ENCODE peak calls at places on chromosome 14, in seven cellular contexts. F is transverse colon, X is mucosa of descending colon, Q is mammary epithelial cell, G is fibroblast of pulmonary artery, P is uterus, E is AG04450. O is an unnamed sample.

GRCh38 chr14:79920180-79920579 is 291.1 kb downstream of the DIO2 start:
- DNase-seq in F (no peak), X (no peak), Q (no peak), G (no peak), P (no peak), E (no peak), O (no peak)

GRCh38 chr14:61168126-61168525 is 113.0 kb downstream of the TMEM30B start:
- DNase-seq in F (no peak), X (no peak), Q (no peak), G (no peak), P (no peak), E (no peak), O (no peak)

GRCh38 chr14:57091030-57091608 is 177.6 kb downstream of the EXOC5 start:
- DNase-seq in F (no peak), X (no peak), Q (no peak), G (no peak), P (no peak), E (no peak), O (no peak)

GRCh38 chr14:34021096-34021495 is 70.2 kb upstream of the EGLN3 start:
- DNase-seq in F (no peak), X (no peak), Q (no peak), G (no peak), P (no peak), E (no peak), O (no peak)

GRCh38 chr14:74065746-74066575 is 18.3 kb downstream of the ALDH6A1 start:
- DNase-seq in F (no peak), X (no peak), Q (peak), G (peak), P (no peak), E (no peak), O (no peak)

GRCh38 chr14:73591690-73592448 is at the start of gene ACOT4:
- DNase-seq in F (peak), X (peak), Q (peak), G (peak), P (no peak), E (no peak), O (peak)

GRCh38 chr14:51368721-51369163 is 128.7 kb downstream of the TMX1 start:
- DNase-seq in F (no peak), X (no peak), Q (peak), G (peak), P (no peak), E (peak), O (peak)

GRCh38 chr14:104072586-104072985 is 12.9 kb upstream of the ASPG start:
- DNase-seq in F (no peak), X (no peak), Q (peak), G (no peak), P (no peak), E (no peak), O (no peak)

GRCh38 chr14:94180655-94181271 is 6.6 kb downstream of the PPP4R4 start:
- DNase-seq in F (no peak), X (no peak), Q (peak), G (peak), P (no peak), E (no peak), O (peak)

GRCh38 chr14:104370256-104370870 is 209.2 kb upstream of the C14orf180 start:
- DNase-seq in F (no peak), X (no peak), Q (no peak), G (no peak), P (no peak), E (no peak), O (no peak)

GRCh38 chr14:36313898-36314297 is 6.5 kb downstream of the MBIP start:
- DNase-seq in F (no peak), X (no peak), Q (no peak), G (no peak), P (no peak), E (no peak), O (no peak)

GRCh38 chr14:92460541-92460915 is 53.1 kb upstream of the RIN3 start:
- DNase-seq in F (no peak), X (peak), Q (no peak), G (no peak), P (no peak), E (no peak), O (no peak)

GRCh38 chr14:23115492-23115850 is 3.6 kb downstream of the CEBPE start:
- DNase-seq in F (no peak), X (no peak), Q (no peak), G (no peak), P (no peak), E (no peak), O (no peak)

GRCh38 chr14:23284654-23285529 is 1.0 kb downstream of the HOMEZ start:
- DNase-seq in F (no peak), X (no peak), Q (peak), G (peak), P (no peak), E (no peak), O (no peak)

GRCh38 chr14:102973706-102974280 is 51.3 kb downstream of the AMN start:
- DNase-seq in F (no peak), X (no peak), Q (no peak), G (no peak), P (no peak), E (no peak), O (no peak)

GRCh38 chr14:94363171-94363624 is 25.2 kb downstream of the SERPINA1 start:
- DNase-seq in F (no peak), X (no peak), Q (no peak), G (no peak), P (no peak), E (no peak), O (no peak)

GRCh38 chr14:99571303-99571986 is 32.6 kb downstream of the CCDC85C start:
- DNase-seq in F (peak), X (no peak), Q (no peak), G (no peak), P (peak), E (no peak), O (no peak)

GRCh38 chr14:32785585-32785984 is 153.1 kb upstream of the NPAS3 start:
- DNase-seq in F (no peak), X (no peak), Q (no peak), G (no peak), P (no peak), E (no peak), O (no peak)

GRCh38 chr14:53113992-53114391 is 39.1 kb downstream of the DDHD1 start:
- DNase-seq in F (no peak), X (no peak), Q (no peak), G (no peak), P (no peak), E (no peak), O (no peak)

GRCh38 chr14:58133739-58134138 is 18.3 kb downstream of the ARMH4 start:
- DNase-seq in F (no peak), X (no peak), Q (peak), G (peak), P (no peak), E (peak), O (peak)

GRCh38 chr14:36518031-36518585 is 1.9 kb downstream of the NKX2-1 start:
- DNase-seq in F (no peak), X (no peak), Q (no peak), G (no peak), P (no peak), E (no peak), O (no peak)

GRCh38 chr14:51319181-51319597 is 79.1 kb downstream of the TMX1 start:
- DNase-seq in F (no peak), X (no peak), Q (no peak), G (no peak), P (no peak), E (no peak), O (peak)

GRCh38 chr14:59424707-59425106 is 40.5 kb downstream of the GPR135 start:
- DNase-seq in F (no peak), X (no peak), Q (no peak), G (peak), P (peak), E (no peak), O (peak)

GRCh38 chr14:81452341-81452740 is 52.2 kb upstream of the STON2 start:
- DNase-seq in F (no peak), X (no peak), Q (no peak), G (no peak), P (no peak), E (no peak), O (no peak)

GRCh38 chr14:73227812-73228781 is 9.2 kb upstream of the PAPLN start:
- DNase-seq in F (peak), X (no peak), Q (peak), G (peak), P (peak), E (peak), O (peak)

GRCh38 chr14:58626441-58626840 is 11.3 kb upstream of the DACT1 start:
- DNase-seq in F (no peak), X (no peak), Q (peak), G (peak), P (no peak), E (no peak), O (peak)

GRCh38 chr14:38127784-38128183 is 79.9 kb upstream of the SSTR1 start:
- DNase-seq in F (no peak), X (no peak), Q (no peak), G (peak), P (no peak), E (no peak), O (peak)

GRCh38 chr14:60723218-60724079 is 702 bp downstream of the SIX4 start:
- DNase-seq in F (peak), X (peak), Q (peak), G (peak), P (peak), E (no peak), O (peak)

GRCh38 chr14:52069617-52070431 is 965 bp upstream of the NID2 start:
- DNase-seq in F (peak), X (no peak), Q (no peak), G (peak), P (no peak), E (no peak), O (peak)

GRCh38 chr14:85336257-85336656 is 193.7 kb upstream of the FLRT2 start:
- DNase-seq in F (no peak), X (no peak), Q (no peak), G (no peak), P (no peak), E (no peak), O (no peak)

GRCh38 chr14:75422169-75422568 is 5.7 kb upstream of the JDP2 start:
- DNase-seq in F (no peak), X (no peak), Q (peak), G (no peak), P (no peak), E (peak), O (peak)

GRCh38 chr14:98826618-98827017 is 445.4 kb downstream of the BCL11B start:
- DNase-seq in F (no peak), X (no peak), Q (no peak), G (no peak), P (no peak), E (no peak), O (no peak)

GRCh38 chr14:51533160-51533559 is 118.5 kb upstream of the FRMD6 start:
- DNase-seq in F (no peak), X (no peak), Q (peak), G (no peak), P (no peak), E (no peak), O (peak)

DNA sequence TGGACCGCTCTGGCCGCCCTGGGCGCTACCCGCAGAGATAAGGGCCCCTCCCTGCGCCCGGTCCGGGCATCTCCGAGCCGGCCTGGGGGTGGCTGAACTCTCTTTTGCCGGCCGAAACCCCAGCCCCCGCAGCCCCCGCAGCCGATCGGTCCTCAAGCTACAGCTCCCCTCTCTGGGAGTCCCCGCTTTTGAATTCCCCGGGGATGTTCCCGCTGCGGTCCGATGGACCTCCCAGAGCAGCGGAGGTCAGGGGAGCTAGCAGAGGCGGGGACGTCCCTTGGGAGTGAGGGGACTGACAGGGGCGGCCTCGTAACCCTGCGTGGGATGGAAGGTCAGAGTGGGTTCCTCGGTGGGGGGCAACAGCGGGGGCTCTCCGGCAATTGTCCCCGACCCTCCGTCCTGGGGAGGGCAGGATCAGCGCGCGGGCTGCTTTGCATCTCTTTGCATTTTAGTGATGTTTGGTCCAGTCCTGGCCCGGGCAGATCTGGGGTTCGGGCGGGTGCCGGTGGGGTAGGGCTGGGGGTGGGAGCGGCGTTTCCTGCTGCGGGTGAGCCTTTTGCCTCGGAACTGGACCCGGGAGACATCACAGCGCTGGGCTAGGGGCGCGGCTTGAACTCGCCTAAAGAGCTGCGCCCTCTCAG is at the start of gene CRIP1:
- DNase-seq in F (no peak), X (no peak), Q (no peak), G (no peak), P (no peak), E (no peak), O (no peak)
- H3K4me3 ChIP-seq in F (peak), X (peak), Q (no peak), G (no peak), P (peak), E (no peak), O (peak)

GRCh38 chr14:39366460-39367386 is 65.5 kb downstream of the FBXO33 start:
- DNase-seq in F (no peak), X (no peak), Q (no peak), G (no peak), P (no peak), E (no peak), O (no peak)

GRCh38 chr14:39367387-39367751 is 64.9 kb downstream of the FBXO33 start:
- DNase-seq in F (no peak), X (no peak), Q (no peak), G (no peak), P (no peak), E (no peak), O (no peak)

GRCh38 chr14:39369029-39369428 is 63.2 kb downstream of the FBXO33 start:
- DNase-seq in F (no peak), X (no peak), Q (no peak), G (no peak), P (no peak), E (no peak), O (no peak)

GRCh38 chr14:39370415-39370814 is 61.8 kb downstream of the FBXO33 start:
- DNase-seq in F (no peak), X (no peak), Q (no peak), G (no peak), P (no peak), E (no peak), O (no peak)

GRCh38 chr14:39368261-39368959 is 63.8 kb downstream of the FBXO33 start:
- DNase-seq in F (peak), X (no peak), Q (peak), G (peak), P (peak), E (peak), O (peak)
- TF ChIP-seq CTCF in F (peak), X (no peak), Q (peak), G (peak), P (peak), E (peak), O (peak)

GRCh38 chr14:90154110-90154509 is 92.3 kb downstream of the KCNK13 start:
- DNase-seq in F (no peak), X (no peak), Q (no peak), G (no peak), P (no peak), E (no peak), O (no peak)
- H3K4me3 ChIP-seq in F (no peak), X (no peak), Q (no peak), G (no peak), P (no peak), E (no peak), O (no peak)

DNA sequence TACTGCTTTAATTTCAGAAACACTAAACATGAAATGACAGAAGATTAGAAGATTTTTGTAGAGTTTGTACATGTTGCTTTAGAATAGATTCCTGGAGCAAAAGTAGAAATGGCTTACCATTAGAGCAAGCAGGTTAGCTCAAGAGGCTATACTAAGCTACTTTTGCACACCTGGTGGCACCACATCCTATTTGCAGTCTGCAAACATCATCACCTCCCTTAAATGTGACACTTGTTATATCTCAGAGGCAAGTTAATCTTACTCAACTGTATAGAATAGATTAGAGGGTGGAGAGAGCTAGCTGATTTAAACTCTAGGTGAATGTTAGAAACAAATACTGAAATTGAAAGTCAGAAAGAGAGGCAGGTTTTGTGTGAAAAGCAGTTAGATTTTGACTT is 30.7 kb upstream of the OR4E1 start:
- DNase-seq in F (no peak), X (no peak), Q (no peak), G (no peak), P (no peak), E (no peak), O (no peak)
- TF ChIP-seq CTCF in F (no peak), X (no peak), Q (no peak), G (no peak), P (no peak), E (no peak), O (no peak)

O was measured in AG10803.